ENCODE peak calls at places on chromosome X, in seven cellular contexts. J is mesendoderm, M is neuronal stem cell, D is mesenchymal stem cell, W is H1, V is H9, B is trophoblast cell. O is an unnamed sample.

GRCh38 chrX:15405846-15406245 is 21.6 kb upstream of the VEGFD start:
- DNase-seq in W (no peak), D (peak; percentile 1), J (no peak), M (no peak), V (no peak), B (no peak), O (no peak)

GRCh38 chrX:47204970-47205369 is 11.3 kb downstream of the UBA1 start:
- DNase-seq in J (no peak), V (no peak), B (no peak), M (no peak), W (no peak), D (no peak), O (no peak)

GRCh38 chrX:30530591-30530990 is 47.0 kb downstream of the TASL start:
- DNase-seq in D (peak; percentile 44), J (no peak), B (peak; percentile 6), W (no peak), M (no peak), V (no peak), O (peak; percentile 60)

GRCh38 chrX:138481649-138482048 is 229.9 kb downstream of the FGF13 start:
- DNase-seq in J (no peak), D (no peak), V (no peak), W (no peak), B (no peak), M (no peak), O (no peak)

GRCh38 chrX:148609766-148610698 is 109.6 kb downstream of the AFF2 start:
- DNase-seq in W (peak; percentile 7), B (no peak), J (peak; percentile 85), D (no peak), M (peak; percentile 9), V (peak; percentile 64), O (no peak)

GRCh38 chrX:101550362-101550761 is at the start of gene ARMCX1:
- DNase-seq in J (peak; percentile 65), D (peak; percentile 86), W (peak; percentile 23), B (peak; percentile 3), V (peak; percentile 75), M (peak; percentile 36), O (peak; percentile 74)

GRCh38 chrX:47483310-47484268 is 567 bp upstream of the ZNF41 start:
- DNase-seq in V (no peak), W (no peak), M (no peak), B (no peak), J (no peak), D (peak; percentile 53), O (peak; percentile 30)

GRCh38 chrX:87583679-87584078 is 66.1 kb downstream of the KLHL4 start:
- DNase-seq in D (peak; percentile 7), V (peak; percentile 66), J (peak; percentile 62), M (no peak), W (peak; percentile 5), B (peak; percentile 0), O (peak; percentile 10)

DNA sequence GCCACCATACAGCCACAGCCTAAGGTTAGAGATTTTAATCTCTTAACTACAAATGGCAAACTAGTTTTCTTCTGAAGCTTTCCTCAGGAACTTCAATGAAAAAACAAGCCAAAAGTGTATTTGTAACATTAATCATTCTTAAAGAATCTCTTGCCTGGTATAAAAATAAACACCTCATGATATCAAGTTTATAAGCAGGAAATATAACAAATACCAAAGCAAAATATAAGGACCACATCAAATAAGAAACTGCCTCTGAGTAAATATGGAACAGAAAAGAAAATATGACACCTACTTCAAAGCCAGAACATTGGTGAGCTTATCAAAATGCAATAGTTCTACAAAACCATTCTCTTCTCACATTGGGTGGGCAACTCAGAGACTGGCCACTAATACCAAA is 89.9 kb downstream of the GPC4 start:
- DNase-seq in V (no peak), J (no peak), M (no peak), D (no peak), B (no peak), W (no peak), O (no peak)
- H4K8ac ChIP-seq in V (no peak overlapping the region), J (no peak overlapping the region), M (no peak overlapping the region), D (no peak overlapping the region), B (no peak overlapping the region), W (no peak overlapping the region), O (no peak overlapping the region)

GRCh38 chrX:129777218-129777768 is 2.5 kb upstream of the SASH3 start:
- DNase-seq in B (no peak), V (no peak), J (no peak), M (no peak), D (no peak), W (no peak), O (no peak)
- H4K8ac ChIP-seq in B (peak overlapping the region; percentile 56), V (no peak overlapping the region), J (no peak overlapping the region), M (no peak overlapping the region), D (no peak overlapping the region), W (no peak overlapping the region), O (no peak overlapping the region)

DNA sequence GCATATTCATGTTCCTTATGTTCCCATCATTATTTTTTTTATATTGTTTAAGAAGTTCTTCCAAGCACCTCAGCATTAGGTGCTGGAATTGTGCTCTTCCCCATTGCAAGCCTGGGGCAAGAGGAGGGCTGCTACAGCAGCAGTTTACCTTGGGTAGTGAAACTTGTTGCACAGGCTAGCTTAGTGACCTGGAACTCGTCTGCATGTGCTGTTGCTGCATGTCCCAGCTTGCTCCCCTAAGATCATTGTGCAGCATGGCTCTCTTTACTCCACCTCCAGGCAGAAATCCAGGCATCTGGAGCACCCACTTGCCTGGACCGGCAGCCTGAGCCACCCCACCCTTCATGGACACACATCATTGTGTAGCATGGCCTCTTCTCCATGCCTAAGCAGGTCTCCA is 776.0 kb downstream of the GLUD2 start:
- DNase-seq in D (no peak), B (no peak), W (no peak), J (no peak), V (peak; percentile 17), M (no peak), O (no peak)
- H4K8ac ChIP-seq in D (no peak overlapping the region), B (no peak overlapping the region), W (no peak overlapping the region), J (no peak overlapping the region), V (no peak overlapping the region), M (no peak overlapping the region), O (no peak overlapping the region)

DNA sequence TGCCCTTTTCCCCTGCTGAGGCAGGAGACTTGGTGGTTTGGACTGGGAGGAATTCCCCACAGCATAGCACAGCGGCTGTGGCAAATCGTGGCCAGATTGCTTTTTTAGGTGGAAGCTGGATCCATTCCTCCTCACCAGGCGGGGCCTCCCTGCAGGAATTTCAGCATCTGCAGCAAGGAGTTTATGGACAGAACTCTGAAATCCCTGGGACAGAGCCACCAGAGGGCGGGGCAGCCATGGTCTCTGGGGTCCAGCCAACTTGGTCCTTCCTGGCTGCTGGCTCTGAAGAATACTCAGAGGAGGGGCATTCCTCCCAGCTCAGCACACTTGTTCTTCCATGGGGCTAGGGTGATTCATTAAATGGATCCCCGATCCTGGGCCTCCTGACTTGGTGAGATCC is 794.3 kb downstream of the SH3BGRL start:
- DNase-seq in W (no peak), M (no peak), B (no peak), V (no peak), D (no peak), J (no peak), O (no peak)
- H4K8ac ChIP-seq in W (no peak overlapping the region), M (no peak overlapping the region), B (no peak overlapping the region), V (no peak overlapping the region), D (no peak overlapping the region), J (no peak overlapping the region), O (no peak overlapping the region)

GRCh38 chrX:106684207-106684606 is 42.3 kb upstream of the RNF128 start:
- DNase-seq in V (no peak), D (no peak), J (no peak), M (no peak), B (no peak), W (no peak), O (no peak)
- H4K8ac ChIP-seq in V (no peak overlapping the region), D (no peak overlapping the region), J (no peak overlapping the region), M (no peak overlapping the region), B (no peak overlapping the region), W (no peak overlapping the region), O (no peak overlapping the region)

GRCh38 chrX:103384672-103385071 is 8.3 kb downstream of the BEX3 start:
- DNase-seq in M (no peak), J (no peak), V (no peak), B (no peak), D (no peak), W (no peak), O (no peak)

GRCh38 chrX:103378990-103379389 is 2.7 kb downstream of the BEX3 start:
- DNase-seq in W (no peak), B (no peak), D (no peak), V (no peak), M (no peak), J (no peak), O (peak; percentile 26)

GRCh38 chrX:103376979-103377324 is 614 bp downstream of the BEX3 start:
- DNase-seq in M (no peak), J (peak; percentile 75), D (peak; percentile 30), W (no peak), B (no peak), V (peak; percentile 53), O (peak; percentile 27)

GRCh38 chrX:103386332-103386731 is 10.0 kb downstream of the BEX3 start:
- DNase-seq in W (no peak), V (no peak), D (no peak), B (no peak), M (no peak), J (peak; percentile 40), O (no peak)

GRCh38 chrX:103382893-103383292 is 6.6 kb downstream of the BEX3 start:
- DNase-seq in J (no peak), D (no peak), M (no peak), W (no peak), V (no peak), B (no peak), O (no peak)
- H4K8ac ChIP-seq in J (no peak overlapping the region), D (no peak overlapping the region), M (no peak overlapping the region), W (no peak overlapping the region), V (no peak overlapping the region), B (no peak overlapping the region), O (no peak overlapping the region)

GRCh38 chrX:25039036-25039435 is 23.3 kb upstream of the ARX start:
- DNase-seq in V (no peak), W (no peak), J (no peak), D (no peak), M (no peak), B (no peak), O (no peak)
- H4K8ac ChIP-seq in V (no peak overlapping the region), W (no peak overlapping the region), J (no peak overlapping the region), D (no peak overlapping the region), M (no peak overlapping the region), B (no peak overlapping the region), O (no peak overlapping the region)